ENCODE peak calls at places on chromosomes 7 and 10, in ten cellular contexts. E, O, L, K, R, M, D, G, I and B are unnamed samples.

GRCh38 chr10:21197006-21197405 is 299.9 kb upstream of the NEBL start:
- DNase-seq in K (no peak), D (no peak), L (no peak), I (no peak), E (no peak), O (no peak), M (no peak), G (no peak), R (no peak), B (no peak)

GRCh38 chr10:97943294-97943693 is 87.1 kb downstream of the CRTAC1 start:
- DNase-seq in K (no peak), O (no peak), E (no peak), I (no peak), R (no peak), M (no peak), G (no peak), D (no peak), L (no peak), B (no peak)

GRCh38 chr7:82044497-82045080 is 274.7 kb upstream of the HGF start:
- DNase-seq in L (no peak), K (peak), G (peak), D (no peak), R (no peak), M (peak), E (peak), O (peak), I (peak), B (no peak)

GRCh38 chr10:74730246-74730645 is 96.2 kb upstream of the KAT6B start:
- DNase-seq in I (no peak), G (no peak), L (no peak), R (no peak), E (no peak), M (peak), O (no peak), K (no peak), D (no peak), B (no peak)

GRCh38 chr10:122674781-122675180 is 24.9 kb downstream of the C10orf120 start:
- DNase-seq in O (no peak), E (no peak), R (no peak), D (no peak), I (no peak), G (no peak), M (no peak), L (no peak), K (no peak), B (no peak)

GRCh38 chr7:29612596-29612995 is 49.0 kb downstream of the PRR15 start:
- DNase-seq in K (peak), M (no peak), I (no peak), O (no peak), E (no peak), G (peak), R (no peak), D (no peak), L (no peak), B (no peak)

GRCh38 chr10:72098301-72099053 is 10.1 kb upstream of the SPOCK2 start:
- DNase-seq in G (no peak), K (no peak), M (no peak), R (no peak), L (no peak), O (no peak), D (no peak), I (no peak), E (no peak), B (peak)

GRCh38 chr7:27605689-27606269 is 56.9 kb downstream of the HIBADH start:
- DNase-seq in I (peak), K (peak), M (no peak), R (no peak), G (peak), L (no peak), E (no peak), O (peak), D (no peak), B (no peak)

GRCh38 chr7:55642266-55642665 is 70.0 kb upstream of the VOPP1 start:
- DNase-seq in I (peak), R (no peak), O (no peak), K (no peak), L (no peak), D (no peak), E (no peak), G (no peak), M (no peak), B (no peak)

GRCh38 chr7:67100956-67101361 is 104.3 kb downstream of the TYW1 start:
- DNase-seq in R (no peak), E (no peak), D (peak), K (peak), O (peak), G (no peak), M (peak), L (no peak), I (no peak), B (no peak)

GRCh38 chr7:110633313-110633712 is 457.6 kb upstream of the LRRN3 start:
- DNase-seq in I (no peak), G (no peak), E (no peak), R (no peak), M (no peak), D (no peak), K (no peak), L (no peak), O (no peak), B (no peak)

GRCh38 chr10:43253461-43254198 is 13.2 kb downstream of the RASGEF1A start:
- DNase-seq in G (no peak), L (no peak), O (no peak), K (no peak), R (no peak), E (no peak), M (peak), D (no peak), I (no peak), B (peak)

GRCh38 chr7:104267701-104268368 is 60.0 kb upstream of the ORC5 start:
- DNase-seq in L (no peak), K (peak), G (peak), I (peak), E (no peak), O (peak), R (no peak), D (no peak), M (no peak), B (no peak)

GRCh38 chr10:122329416-122329815 is 45.1 kb upstream of the PLEKHA1 start:
- DNase-seq in D (no peak), E (no peak), O (no peak), G (no peak), K (no peak), M (no peak), R (peak), I (no peak), L (no peak), B (peak)

GRCh38 chr7:9125246-9125645 is 691.8 kb downstream of the NXPH1 start:
- DNase-seq in M (no peak), G (no peak), O (no peak), R (no peak), L (no peak), K (no peak), D (no peak), I (no peak), E (no peak), B (no peak)

GRCh38 chr7:76023002-76023401 is 24.8 kb downstream of the STYXL1 start:
- DNase-seq in D (no peak), L (no peak), G (no peak), E (peak), M (no peak), R (no peak), K (no peak), O (no peak), I (no peak), B (no peak)

GRCh38 chr10:110841767-110842267 is 29.9 kb upstream of the PDCD4 start:
- DNase-seq in I (no peak), D (no peak), G (no peak), O (no peak), K (no peak), M (no peak), L (no peak), R (no peak), E (no peak), B (no peak)

GRCh38 chr10:103897241-103897774 is 20.7 kb downstream of the STN1 start:
- DNase-seq in D (no peak), E (no peak), M (no peak), R (no peak), K (no peak), O (no peak), I (no peak), L (no peak), G (peak), B (no peak)

GRCh38 chr10:103895458-103896186 is 22.4 kb downstream of the STN1 start:
- DNase-seq in D (no peak), K (peak), M (no peak), L (no peak), R (no peak), I (peak), E (no peak), G (peak), O (peak), B (no peak)

GRCh38 chr10:103905441-103905840 is 12.5 kb downstream of the STN1 start:
- DNase-seq in D (no peak), K (no peak), I (no peak), O (no peak), R (no peak), M (no peak), E (no peak), G (no peak), L (no peak), B (no peak)

GRCh38 chr10:103896225-103896624 is 21.8 kb downstream of the STN1 start:
- DNase-seq in L (no peak), O (peak), D (no peak), K (peak), E (no peak), G (peak), R (no peak), I (no peak), M (no peak), B (no peak)

GRCh38 chr10:103901299-103901698 is 16.7 kb downstream of the STN1 start:
- DNase-seq in E (no peak), G (no peak), L (no peak), M (no peak), I (no peak), D (no peak), O (no peak), R (no peak), K (no peak), B (no peak)
- TF ChIP-seq CTCF in E (no peak), G (no peak), L (no peak), M (no peak), I (no peak), D (no peak), O (no peak), R (no peak), K (no peak), B (no peak)

DNA sequence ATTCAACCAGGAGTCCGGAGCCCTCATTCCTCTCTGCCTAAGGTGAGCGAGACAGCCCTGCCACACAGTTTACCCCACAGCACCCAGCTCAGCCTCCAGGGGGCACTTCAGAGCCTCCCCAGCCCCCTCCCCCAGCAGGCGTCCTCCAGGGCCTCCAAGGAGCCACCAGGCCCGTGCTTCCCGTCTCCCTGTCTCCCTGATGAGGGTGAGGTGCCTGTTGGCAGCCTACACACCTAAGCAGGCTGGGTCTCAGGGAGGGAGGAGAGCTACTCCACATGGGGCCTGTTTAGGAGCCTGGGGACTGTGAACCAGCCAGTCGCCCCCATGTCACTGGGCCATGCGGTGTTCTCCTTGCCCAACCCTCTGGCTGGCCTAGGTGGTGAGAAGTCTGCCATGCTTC is 28.9 kb upstream of the TRIM8 start:
- DNase-seq in L (no peak), G (no peak), D (no peak), E (no peak), M (peak), I (no peak), K (no peak), O (no peak), R (no peak), B (no peak)
- TF ChIP-seq CTCF in L (peak), G (peak), D (peak), E (no peak), M (peak), I (peak), K (peak), O (peak), R (peak), B (peak)

DNA sequence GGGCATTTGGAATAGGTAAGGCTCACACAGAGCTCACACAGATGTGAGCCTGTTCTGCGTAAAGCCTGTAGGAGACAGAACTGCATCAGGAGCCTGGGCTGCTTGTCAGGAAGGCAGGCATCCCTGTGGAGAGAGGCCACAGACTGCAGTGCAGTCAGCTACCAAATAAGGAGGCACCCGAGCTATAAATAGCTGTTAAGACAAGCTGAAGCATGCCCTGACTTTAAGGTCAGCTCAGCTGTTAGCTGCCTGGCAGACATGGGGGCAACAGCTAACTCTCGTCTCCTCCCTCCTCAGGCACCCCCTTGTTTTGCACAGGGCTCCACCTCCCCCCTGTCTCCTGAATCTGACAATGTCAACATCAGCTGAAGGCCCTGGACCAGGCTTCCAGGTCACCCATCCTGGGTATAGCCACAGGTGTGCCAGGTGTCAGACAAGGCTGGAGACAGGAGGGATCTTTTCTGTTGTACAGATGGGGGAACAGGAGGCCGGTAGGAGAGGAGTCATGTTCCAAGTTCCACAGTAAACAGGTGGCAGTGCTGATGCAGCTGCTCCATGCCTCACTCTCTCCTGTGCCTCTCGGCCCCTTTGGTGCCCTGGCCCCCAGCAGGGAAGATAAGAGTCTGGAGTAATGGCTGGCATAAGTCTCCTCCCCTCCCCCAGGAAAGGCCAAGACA is 27.6 kb upstream of the MKRN1 start:
- DNase-seq in O (peak), I (peak), L (no peak), G (peak), D (no peak), R (no peak), E (no peak), M (peak), K (peak), B (peak)
- TF ChIP-seq CTCF in O (no peak), I (peak), L (no peak), G (no peak), D (no peak), R (no peak), E (no peak), M (peak), K (peak), B (peak)

GRCh38 chr7:155862516-155863257 is 50.4 kb upstream of the SHH start:
- DNase-seq in O (no peak), M (peak), K (no peak), G (no peak), D (no peak), I (no peak), L (no peak), E (no peak), R (peak), B (peak)
- TF ChIP-seq CTCF in O (no peak), M (peak), K (peak), G (no peak), D (no peak), I (no peak), L (peak), E (peak), R (peak), B (peak)

GRCh38 chr10:28382520-28383269 is 79.8 kb upstream of the MPP7 start:
- DNase-seq in D (no peak), I (no peak), G (peak), R (no peak), L (no peak), O (no peak), M (peak), K (peak), E (no peak), B (no peak)
- TF ChIP-seq CTCF in D (no peak), I (no peak), G (no peak), R (no peak), L (no peak), O (no peak), M (no peak), K (no peak), E (no peak), B (no peak)